ENCODE peak calls at places on chromosomes 3 and 15, in four cellular contexts. N is H1, S is GM12878, X is GM12892. O is an unnamed sample.

GRCh38 chr15:90757461-90757860 is 40.3 kb downstream of the BLM start:
- DNase-seq in S (no peak), X (no peak), N (no peak), O (no peak)

GRCh38 chr3:179962617-179963387 is 73.9 kb downstream of the PEX5L start:
- DNase-seq in S (no peak), N (no peak), X (no peak), O (no peak)

GRCh38 chr3:4429648-4430350 is 37.3 kb downstream of the SUMF1 start:
- DNase-seq in N (no peak), S (no peak), X (no peak), O (no peak)

GRCh38 chr3:126706631-126707030 is 2.6 kb downstream of the CHCHD6 start:
- DNase-seq in S (no peak), X (no peak), N (no peak), O (no peak)

GRCh38 chr3:100297784-100298183 is 36.8 kb upstream of the NIT2 start:
- DNase-seq in S (no peak), X (no peak), N (no peak), O (no peak)

GRCh38 chr3:5217824-5218595 is 30.5 kb downstream of the EDEM1 start:
- DNase-seq in X (no peak), N (no peak), S (no peak), O (no peak)

GRCh38 chr3:65902304-65902793 is 136.4 kb downstream of the MAGI1 start:
- DNase-seq in N (peak), X (no peak), S (no peak), O (no peak)

GRCh38 chr3:187740446-187741399 is 4.5 kb downstream of the BCL6 start:
- DNase-seq in X (no peak), N (peak), S (no peak), O (no peak)

GRCh38 chr15:74460903-74461846 is at the start of gene UBL7:
- DNase-seq in N (peak), X (peak), S (peak), O (peak)

GRCh38 chr3:150535204-150535603 is 11.1 kb downstream of the SERP1 start:
- DNase-seq in X (no peak), N (no peak), S (no peak), O (no peak)

DNA sequence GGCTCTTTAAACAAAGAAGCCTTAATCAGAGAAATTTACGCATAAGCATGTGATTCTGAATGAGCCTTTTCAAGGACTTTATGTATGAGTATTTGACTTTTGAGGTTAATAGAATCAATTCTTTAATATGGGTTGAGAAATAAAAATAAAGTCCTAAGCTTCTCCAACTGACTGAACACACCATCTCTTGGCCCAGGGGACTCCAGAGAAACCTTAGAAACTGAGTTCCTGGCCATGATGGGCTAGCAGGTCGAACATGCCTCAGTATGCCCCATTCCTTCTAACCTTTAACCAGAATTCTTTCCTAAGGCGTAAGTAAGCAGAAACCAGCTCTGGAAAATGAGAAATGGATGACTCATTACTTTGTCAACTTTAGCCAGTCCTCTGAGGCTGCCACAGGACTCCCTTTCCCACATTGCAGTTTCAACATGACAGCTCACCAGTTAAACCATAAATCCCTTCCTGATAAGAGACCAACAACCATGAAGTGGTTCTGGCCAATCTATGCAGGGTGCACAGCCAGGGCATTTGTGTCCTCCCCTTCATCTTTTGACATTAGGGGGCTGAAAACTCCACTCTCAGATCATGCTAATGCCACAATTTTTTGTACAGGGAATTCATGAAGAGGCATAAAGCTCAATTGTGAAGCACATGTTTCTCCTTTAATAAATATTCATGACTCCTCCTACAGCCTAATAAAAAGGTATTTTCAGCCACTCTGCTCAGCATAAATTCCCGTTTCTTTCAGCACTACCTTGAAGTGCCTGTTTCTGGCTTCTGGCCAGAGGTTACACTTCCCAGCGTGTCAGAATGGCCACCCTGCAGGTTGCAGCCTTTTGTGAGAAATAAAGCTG is 33.3 kb downstream of the TM4SF18 start:
- DNase-seq in S (peak), X (no peak), N (no peak), O (no peak)
- TF ChIP-seq POLR2A in S (no peak), X (no peak), N (no peak), O (no peak)

GRCh38 chr15:101027920-101028319 is 108.8 kb downstream of the LRRK1 start:
- DNase-seq in X (no peak), N (no peak), S (no peak), O (no peak)

GRCh38 chr15:101026686-101027272 is 107.6 kb downstream of the LRRK1 start:
- DNase-seq in X (no peak), S (no peak), N (no peak), O (no peak)

GRCh38 chr15:101027273-101027901 is 108.2 kb downstream of the LRRK1 start:
- DNase-seq in N (peak), S (no peak), X (no peak), O (no peak)

GRCh38 chr15:101028772-101029438 is 109.7 kb downstream of the LRRK1 start:
- DNase-seq in N (peak), X (no peak), S (no peak), O (no peak)

GRCh38 chr15:101028321-101028720 is 109.2 kb downstream of the LRRK1 start:
- DNase-seq in S (no peak), N (no peak), X (no peak), O (no peak)
- TF ChIP-seq TAF1 in S (no peak), N (no peak), X (no peak), O (no peak)

DNA sequence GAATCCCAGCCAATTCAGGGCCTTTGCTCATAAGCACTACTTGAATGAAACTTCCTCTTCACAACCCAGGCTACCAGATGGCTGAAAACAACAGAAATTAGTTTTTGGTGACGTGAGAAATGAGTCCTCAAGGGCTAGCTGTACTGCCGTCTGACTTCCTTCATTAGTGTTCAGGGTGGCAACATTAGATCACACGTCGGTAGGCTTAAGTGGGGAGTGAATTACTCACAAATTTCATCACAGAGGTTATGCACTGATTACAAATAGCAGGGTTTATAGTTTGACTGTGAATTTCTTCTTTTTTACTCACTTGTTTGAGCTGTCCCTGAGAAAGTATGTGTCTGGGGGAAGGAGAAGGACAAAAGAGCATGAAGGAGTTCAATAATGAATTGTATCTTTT is 397.2 kb downstream of the GAP43 start:
- DNase-seq in N (no peak), X (no peak), S (peak), O (no peak)
- TF ChIP-seq POLR2A in N (no peak), X (no peak), S (no peak), O (no peak)

GRCh38 chr3:16667633-16668032 is 62.4 kb upstream of the DAZL start:
- DNase-seq in S (no peak), X (no peak), N (no peak), O (no peak)

GRCh38 chr3:16663852-16664712 is 58.9 kb upstream of the DAZL start:
- DNase-seq in S (no peak), X (no peak), N (no peak), O (no peak)

GRCh38 chr3:16668776-16669545 is 63.7 kb upstream of the DAZL start:
- DNase-seq in N (no peak), S (no peak), X (no peak), O (no peak)

GRCh38 chr3:16670191-16670590 is 65.0 kb upstream of the DAZL start:
- DNase-seq in N (no peak), S (no peak), X (no peak), O (no peak)

DNA sequence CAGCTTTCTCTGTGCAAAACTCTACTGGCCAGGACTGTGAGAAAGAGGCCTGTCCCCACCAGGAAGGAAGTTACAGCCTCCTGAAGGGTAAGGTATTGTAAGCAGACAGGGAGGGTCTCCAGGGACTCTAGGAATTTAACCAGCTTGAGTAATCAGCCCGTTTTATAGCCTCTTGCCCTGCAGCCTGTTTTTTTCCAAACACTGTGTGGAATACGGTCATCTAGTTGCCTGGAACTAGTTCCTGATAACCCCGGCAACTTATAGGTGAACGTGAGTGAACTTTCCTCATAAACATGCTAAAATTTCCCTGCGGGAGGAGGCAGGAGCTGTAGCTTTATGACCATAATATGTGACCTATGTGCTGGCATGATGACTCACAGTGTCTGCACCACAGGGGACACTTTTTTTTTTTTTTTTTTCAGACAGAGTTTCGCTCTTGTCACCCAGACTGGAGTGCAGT is 60.1 kb upstream of the DAZL start:
- DNase-seq in S (no peak), N (no peak), X (no peak), O (no peak)
- TF ChIP-seq TAF1 in S (no peak), N (no peak), X (no peak), O (no peak)

DNA sequence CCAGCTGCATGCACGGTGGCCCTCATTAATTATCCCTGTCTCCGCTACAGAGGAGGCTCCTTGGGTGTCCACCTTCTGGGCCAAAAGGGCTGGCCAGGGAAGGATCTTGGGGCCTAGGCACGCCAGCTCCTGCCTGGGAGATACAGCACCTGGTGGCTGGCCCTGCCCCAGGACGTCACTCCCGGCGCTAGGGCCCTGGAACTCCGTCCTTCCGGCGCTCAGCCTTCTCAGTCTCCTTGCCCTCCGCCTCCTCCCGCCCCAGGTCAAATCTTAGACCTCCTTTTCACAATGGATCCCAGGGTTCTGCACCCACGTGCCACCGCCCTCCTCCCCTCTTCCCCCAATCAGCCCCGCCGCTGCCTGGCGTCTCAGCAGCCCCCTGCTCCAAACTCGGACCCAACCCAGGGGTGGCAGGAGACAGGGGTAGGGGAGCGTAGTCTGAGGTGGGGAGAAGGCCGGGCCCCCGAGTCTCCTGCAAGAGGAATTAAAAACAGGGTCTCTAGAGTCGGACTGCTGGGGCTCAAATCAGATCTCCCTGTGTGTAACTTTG is 937 bp downstream of the TKT start:
- DNase-seq in S (peak), N (peak), X (peak), O (peak)
- TF ChIP-seq POLR2A in S (no peak), N (peak), X (no peak), O (no peak)

DNA sequence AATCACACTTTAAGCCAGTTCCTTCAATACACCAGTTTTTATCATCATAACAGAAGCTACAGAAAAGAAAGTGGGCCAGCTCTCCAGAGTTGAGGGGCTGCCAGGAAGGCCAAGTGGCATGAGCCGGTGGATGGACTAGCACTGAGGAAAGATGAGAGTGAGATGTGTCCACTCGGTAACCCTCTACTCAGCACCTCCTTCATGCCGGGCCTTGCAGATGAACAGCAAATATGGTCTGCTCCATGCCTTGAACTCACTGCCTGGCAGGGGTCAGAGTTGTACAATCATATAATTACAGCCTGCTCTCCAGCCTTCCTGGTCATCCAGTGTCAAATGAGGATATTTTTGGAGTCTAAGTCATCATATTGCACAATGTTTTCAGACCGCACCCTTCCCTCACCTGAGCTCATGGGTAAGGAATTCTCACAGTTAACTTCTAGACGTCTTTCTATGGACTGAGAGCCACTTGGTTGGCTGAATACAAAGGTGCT is 4.9 kb downstream of the MGLL start:
- DNase-seq in N (no peak), S (no peak), X (no peak), O (no peak)
- TF ChIP-seq TAF1 in N (no peak), S (no peak), X (no peak), O (no peak)

GRCh38 chr15:100113351-100114075 is 228.3 kb downstream of the ADAMTS17 start:
- DNase-seq in S (no peak), X (no peak), N (no peak), O (no peak)

GRCh38 chr15:100115066-100115710 is 226.6 kb downstream of the ADAMTS17 start:
- DNase-seq in N (no peak), S (no peak), X (no peak), O (no peak)

GRCh38 chr15:100112636-100113305 is 229.0 kb downstream of the ADAMTS17 start:
- DNase-seq in S (no peak), N (no peak), X (no peak), O (no peak)

GRCh38 chr15:100114526-100114925 is 227.2 kb downstream of the ADAMTS17 start:
- DNase-seq in N (no peak), S (no peak), X (no peak), O (no peak)

DNA sequence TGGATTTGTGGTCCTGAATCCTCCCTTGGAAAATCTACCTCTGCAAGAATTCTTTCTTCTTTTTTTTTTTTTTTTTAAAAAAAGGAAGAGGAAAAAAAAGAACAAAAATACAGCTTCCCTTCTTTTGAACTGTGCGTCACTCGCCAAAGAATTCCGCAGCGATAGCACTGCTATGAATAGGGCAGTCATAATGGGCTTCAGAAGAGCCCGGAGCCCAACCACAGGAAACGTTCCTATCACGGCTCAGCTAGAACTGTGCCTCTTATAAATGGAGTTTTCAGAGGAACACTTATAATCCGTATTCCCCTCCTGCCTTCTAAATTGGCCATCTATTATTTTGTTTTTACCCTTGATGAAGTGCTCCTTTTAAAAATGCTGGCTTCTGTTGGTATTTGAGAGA is 227.7 kb downstream of the ADAMTS17 start:
- DNase-seq in X (no peak), N (no peak), S (no peak), O (no peak)
- TF ChIP-seq POLR2A in X (no peak), N (no peak), S (no peak), O (no peak)

DNA sequence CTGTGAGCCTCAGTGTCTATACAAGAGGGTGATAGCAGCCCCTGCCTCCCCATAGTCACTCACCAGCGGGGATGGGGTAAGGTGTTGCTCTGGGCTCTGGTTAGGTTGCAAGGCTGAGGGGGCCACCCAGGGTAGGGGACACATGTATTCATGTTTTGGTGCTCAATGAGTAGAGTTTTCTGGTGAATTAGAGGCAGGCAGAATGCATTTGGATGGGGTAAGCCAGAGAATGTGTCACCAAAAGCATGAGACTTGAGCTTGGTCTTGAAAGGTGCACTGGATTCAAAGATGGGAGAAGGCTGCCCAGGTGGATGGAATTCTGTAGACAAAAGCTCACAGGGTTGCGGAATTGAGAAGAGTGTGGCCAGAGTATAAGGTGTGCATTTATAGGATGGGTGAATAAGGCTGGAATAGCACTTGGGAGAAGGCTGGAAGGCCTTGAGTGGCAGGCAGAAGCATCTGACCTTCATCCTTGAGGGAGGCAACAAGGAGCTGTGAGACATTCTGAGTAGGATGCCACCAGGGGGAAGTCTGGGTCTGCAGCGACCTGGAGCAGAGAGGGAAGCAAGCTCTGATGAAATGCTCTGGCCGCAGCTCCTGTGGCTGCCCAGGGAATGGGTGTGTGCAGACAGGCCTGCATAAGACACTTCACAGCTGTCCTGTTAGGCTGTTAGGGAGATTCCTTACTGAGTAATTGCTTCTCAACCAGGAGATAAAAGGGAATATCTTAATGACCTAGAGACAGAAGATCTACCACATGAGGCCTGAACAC is 149.6 kb downstream of the CHDH start:
- DNase-seq in S (no peak), N (peak), X (no peak), O (no peak)
- TF ChIP-seq TAF1 in S (no peak), N (no peak), X (no peak), O (no peak)

GRCh38 chr3:9347887-9348286 is 15.0 kb upstream of the THUMPD3 start:
- DNase-seq in X (no peak), S (no peak), N (no peak), O (no peak)
- TF ChIP-seq POLR2A in X (no peak), S (no peak), N (no peak), O (no peak)

O was measured in GM12891.